ENCODE peak calls at places on chromosomes 16 and 17, in four cellular contexts. One of them, this sample, is unnamed.

GRCh38 chr17:30555942-30556341 is 78.7 kb downstream of the GOSR1 start:
- DNase-seq in body of pancreas: no peak
- DNase-seq in H1: no peak
- DNase-seq in sigmoid colon: no peak
- DNase-seq in this sample: no peak

GRCh38 chr16:70252355-70252988 is 732 bp upstream of the EXOSC6 start:
- DNase-seq in body of pancreas: no peak
- DNase-seq in H1: no peak
- DNase-seq in sigmoid colon: no peak
- DNase-seq in this sample: no peak

GRCh38 chr16:11484691-11485258 is 101.9 kb downstream of the LITAF start:
- DNase-seq in body of pancreas: no peak
- DNase-seq in H1: no peak
- DNase-seq in sigmoid colon: no peak
- DNase-seq in this sample: no peak

GRCh38 chr16:3696425-3697218 is 20.7 kb downstream of the TRAP1 start:
- DNase-seq in body of pancreas: no peak
- DNase-seq in H1: no peak
- DNase-seq in sigmoid colon: no peak
- DNase-seq in this sample: no peak

GRCh38 chr17:76820039-76820438 is 48.2 kb upstream of the MGAT5B start:
- DNase-seq in body of pancreas: no peak
- DNase-seq in H1: no peak
- DNase-seq in sigmoid colon: no peak
- DNase-seq in this sample: no peak

GRCh38 chr16:28261916-28262315 is 30.4 kb upstream of the SBK1 start:
- DNase-seq in body of pancreas: peak
- DNase-seq in H1: no peak
- DNase-seq in sigmoid colon: no peak
- DNase-seq in this sample: no peak

GRCh38 chr16:78292726-78293380 is 193.4 kb downstream of the WWOX start:
- DNase-seq in body of pancreas: peak
- DNase-seq in H1: no peak
- DNase-seq in sigmoid colon: no peak
- DNase-seq in this sample: no peak

GRCh38 chr17:64406321-64407200 is 15.9 kb upstream of the PECAM1 start:
- DNase-seq in body of pancreas: no peak
- DNase-seq in H1: no peak
- DNase-seq in sigmoid colon: peak
- DNase-seq in this sample: peak

GRCh38 chr16:8858994-8859912 is 9.6 kb downstream of the CARHSP1 start:
- DNase-seq in body of pancreas: no peak
- DNase-seq in H1: no peak
- DNase-seq in sigmoid colon: peak
- DNase-seq in this sample: peak

DNA sequence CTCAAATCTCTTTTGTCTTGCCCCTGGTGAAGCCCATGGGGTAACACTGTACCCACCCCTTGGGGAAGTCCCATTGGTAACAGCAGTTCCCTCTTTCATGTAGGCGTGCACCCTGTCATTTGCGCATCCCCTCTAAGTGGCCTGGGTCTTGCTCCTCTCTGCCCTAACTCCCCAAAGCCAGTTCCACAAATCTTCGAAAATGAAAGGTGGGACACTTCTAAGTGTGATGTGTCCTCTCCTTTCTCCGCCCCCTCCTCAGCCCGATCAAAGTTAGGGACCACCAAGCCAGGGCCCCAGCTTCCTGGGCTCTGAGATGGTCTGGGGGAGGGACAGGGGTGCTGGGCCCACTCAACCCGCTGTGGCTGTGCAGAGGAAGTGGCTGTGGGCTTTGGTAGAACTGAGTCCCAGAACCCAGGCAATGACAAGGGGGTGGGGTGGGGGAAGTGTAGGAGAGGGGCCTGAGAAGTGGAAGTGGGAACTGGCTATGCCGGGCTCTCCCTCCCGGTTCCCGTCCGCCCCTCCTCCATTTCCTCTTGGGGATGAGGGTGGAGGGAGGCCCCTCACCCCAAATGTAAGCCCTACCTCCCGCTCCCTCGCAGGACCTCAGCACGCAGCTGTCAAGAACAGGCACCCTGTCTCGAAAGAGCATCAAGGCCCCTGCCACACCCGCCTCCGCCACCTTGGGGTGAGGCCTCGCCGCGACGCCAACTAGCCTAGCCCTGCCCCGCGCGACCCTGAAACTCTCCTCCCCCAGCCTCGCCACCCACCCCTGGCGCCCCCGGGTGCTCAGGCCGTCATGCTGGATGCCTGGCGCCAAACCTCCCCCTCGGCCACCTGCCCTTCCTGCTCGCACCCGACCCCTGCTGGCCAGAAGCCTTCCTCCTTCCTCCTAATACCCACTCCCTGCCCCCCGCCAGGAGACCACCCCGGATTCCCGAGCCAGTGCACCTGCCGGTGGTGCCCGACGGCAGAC is 8.7 kb downstream of the ABI3 start:
- DNase-seq in body of pancreas: no peak
- DNase-seq in H1: no peak
- DNase-seq in sigmoid colon: no peak
- DNase-seq in this sample: peak
- TF ChIP-seq POLR2A in body of pancreas: no peak
- TF ChIP-seq POLR2A in H1: no peak
- TF ChIP-seq POLR2A in sigmoid colon: no peak
- TF ChIP-seq POLR2A in this sample: peak

GRCh38 chr17:4719684-4720221 is 9.3 kb downstream of the ARRB2 start:
- DNase-seq in body of pancreas: peak
- DNase-seq in H1: no peak
- DNase-seq in sigmoid colon: no peak
- DNase-seq in this sample: no peak

GRCh38 chr17:4721203-4722135 is 9.8 kb upstream of the MED11 start:
- DNase-seq in body of pancreas: peak
- DNase-seq in H1: no peak
- DNase-seq in sigmoid colon: no peak
- DNase-seq in this sample: peak

GRCh38 chr17:4719146-4719545 is 8.7 kb downstream of the ARRB2 start:
- DNase-seq in body of pancreas: no peak
- DNase-seq in H1: no peak
- DNase-seq in sigmoid colon: no peak
- DNase-seq in this sample: no peak

GRCh38 chr17:4722678-4723240 is 8.5 kb upstream of the MED11 start:
- DNase-seq in body of pancreas: no peak
- DNase-seq in H1: no peak
- DNase-seq in sigmoid colon: no peak
- DNase-seq in this sample: no peak

GRCh38 chr17:4720787-4721186 is 10.4 kb downstream of the ARRB2 start:
- DNase-seq in body of pancreas: no peak
- DNase-seq in H1: no peak
- DNase-seq in sigmoid colon: no peak
- DNase-seq in this sample: peak
- H3K27ac ChIP-seq in body of pancreas: peak
- H3K27ac ChIP-seq in H1: no peak
- H3K27ac ChIP-seq in sigmoid colon: no peak
- H3K27ac ChIP-seq in this sample: no peak

GRCh38 chr17:6047966-6048365 is 22.2 kb upstream of the WSCD1 start:
- DNase-seq in body of pancreas: no peak
- DNase-seq in H1: no peak
- DNase-seq in sigmoid colon: no peak
- DNase-seq in this sample: no peak
- TF ChIP-seq POLR2A in body of pancreas: no peak
- TF ChIP-seq POLR2A in H1: no peak
- TF ChIP-seq POLR2A in sigmoid colon: no peak
- TF ChIP-seq POLR2A in this sample: no peak

GRCh38 chr17:39923836-39924690 is 3.3 kb downstream of the ORMDL3 start:
- DNase-seq in body of pancreas: no peak
- DNase-seq in H1: no peak
- DNase-seq in sigmoid colon: no peak
- DNase-seq in this sample: no peak
- H3K27ac ChIP-seq in body of pancreas: no peak
- H3K27ac ChIP-seq in H1: peak
- H3K27ac ChIP-seq in sigmoid colon: no peak
- H3K27ac ChIP-seq in this sample: no peak

DNA sequence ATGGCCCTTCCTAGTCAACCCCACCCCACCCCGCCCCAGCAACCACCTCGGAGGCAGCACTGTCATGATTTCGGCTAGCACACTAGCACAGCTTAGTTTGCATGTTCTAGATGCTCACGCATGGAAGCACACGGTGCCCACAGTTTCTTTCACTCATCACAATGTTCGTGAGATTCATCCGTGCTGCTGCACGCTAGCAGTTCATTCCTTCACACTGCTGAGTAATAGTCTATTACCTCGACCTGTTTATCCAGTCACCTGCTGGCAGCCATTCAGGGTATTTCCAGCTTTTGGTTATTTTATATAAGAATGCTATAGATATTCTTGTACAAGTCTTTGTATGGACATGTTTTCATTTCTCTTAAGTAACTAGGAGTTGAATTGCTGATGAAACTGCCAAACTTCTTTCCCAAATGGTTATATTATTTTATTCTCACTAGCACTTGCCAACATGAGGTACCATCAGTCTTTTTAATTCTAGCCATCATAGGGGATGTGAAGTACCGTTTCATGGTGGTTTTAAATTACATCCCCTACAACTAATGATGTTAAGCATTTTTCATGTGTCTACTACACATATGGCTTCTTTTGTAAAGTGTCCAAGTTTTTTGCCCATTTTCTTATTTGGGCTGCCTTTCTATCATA is 75.7 kb downstream of the CYTH1 start:
- DNase-seq in body of pancreas: peak
- DNase-seq in H1: no peak
- DNase-seq in sigmoid colon: no peak
- DNase-seq in this sample: no peak
- TF ChIP-seq POLR2A in body of pancreas: no peak
- TF ChIP-seq POLR2A in H1: no peak
- TF ChIP-seq POLR2A in sigmoid colon: no peak
- TF ChIP-seq POLR2A in this sample: no peak

GRCh38 chr16:67975321-67976105 is 4.8 kb downstream of the DPEP3 start:
- DNase-seq in body of pancreas: no peak
- DNase-seq in H1: no peak
- DNase-seq in sigmoid colon: no peak
- DNase-seq in this sample: peak

GRCh38 chr16:67976205-67976604 is 4.1 kb downstream of the DPEP3 start:
- DNase-seq in body of pancreas: no peak
- DNase-seq in H1: no peak
- DNase-seq in sigmoid colon: no peak
- DNase-seq in this sample: no peak

GRCh38 chr16:67977005-67977404 is 3.3 kb downstream of the DPEP3 start:
- DNase-seq in body of pancreas: no peak
- DNase-seq in H1: no peak
- DNase-seq in sigmoid colon: no peak
- DNase-seq in this sample: no peak

GRCh38 chr16:67979955-67980678 is at the start of gene DPEP3:
- DNase-seq in body of pancreas: no peak
- DNase-seq in H1: no peak
- DNase-seq in sigmoid colon: no peak
- DNase-seq in this sample: no peak

GRCh38 chr16:67977469-67978227 is 2.7 kb downstream of the DPEP3 start:
- DNase-seq in body of pancreas: no peak
- DNase-seq in H1: no peak
- DNase-seq in sigmoid colon: no peak
- DNase-seq in this sample: no peak
- H3K27ac ChIP-seq in body of pancreas: no peak
- H3K27ac ChIP-seq in H1: no peak
- H3K27ac ChIP-seq in sigmoid colon: no peak
- H3K27ac ChIP-seq in this sample: no peak

DNA sequence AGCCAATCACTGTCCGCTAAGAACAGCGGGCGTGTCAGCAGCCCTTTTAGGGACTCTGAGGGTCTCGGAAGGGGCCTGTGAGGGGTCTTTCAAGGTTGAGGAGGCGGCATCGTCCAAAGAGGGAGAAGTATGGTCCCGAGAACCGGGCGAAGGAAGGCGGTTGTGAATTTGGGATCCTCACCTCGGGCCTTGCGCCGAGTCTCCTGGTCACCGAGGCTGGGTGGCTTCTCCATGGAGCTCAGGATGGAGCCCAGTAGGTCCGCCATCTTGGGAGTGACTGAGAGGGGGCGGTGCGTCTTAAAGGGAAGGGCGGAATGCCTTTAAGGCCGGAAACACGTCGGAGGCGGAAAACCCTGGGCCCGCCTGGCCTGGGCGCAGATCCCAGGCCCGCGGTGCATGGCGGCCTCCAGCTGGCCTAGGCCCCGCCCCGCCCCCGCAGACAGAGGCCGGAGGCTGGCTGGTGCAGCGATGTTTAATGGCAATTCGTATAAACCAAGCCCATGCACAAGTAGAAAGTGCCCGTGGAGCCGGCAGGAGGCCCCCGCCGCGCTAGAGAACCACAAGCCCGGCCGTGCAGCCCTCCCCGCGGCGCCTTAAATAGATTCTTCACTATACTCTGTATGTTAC is at the start of gene SPAG7:
- DNase-seq in body of pancreas: peak
- DNase-seq in H1: peak
- DNase-seq in sigmoid colon: peak
- DNase-seq in this sample: peak
- TF ChIP-seq POLR2A in body of pancreas: peak
- TF ChIP-seq POLR2A in H1: peak
- TF ChIP-seq POLR2A in sigmoid colon: peak
- TF ChIP-seq POLR2A in this sample: peak

GRCh38 chr17:32342603-32343325 is 791 bp upstream of the C17orf75 start:
- DNase-seq in body of pancreas: no peak
- DNase-seq in H1: no peak
- DNase-seq in sigmoid colon: no peak
- DNase-seq in this sample: no peak
- H3K27ac ChIP-seq in body of pancreas: peak
- H3K27ac ChIP-seq in H1: no peak
- H3K27ac ChIP-seq in sigmoid colon: peak
- H3K27ac ChIP-seq in this sample: peak

GRCh38 chr16:87924041-87924851 is 12.1 kb downstream of the CA5A start:
- DNase-seq in body of pancreas: peak
- DNase-seq in H1: no peak
- DNase-seq in sigmoid colon: no peak
- DNase-seq in this sample: peak
- TF ChIP-seq POLR2A in body of pancreas: no peak
- TF ChIP-seq POLR2A in H1: no peak
- TF ChIP-seq POLR2A in sigmoid colon: no peak
- TF ChIP-seq POLR2A in this sample: no peak